ENCODE peak calls at places on chromosome 2, in six cellular contexts. M is HCT116, K is upper lobe of left lung, L is GM12878, N is HepG2, A is K562. P is an unnamed sample.

GRCh38 chr2:105755895-105756294 is 11.2 kb downstream of the NCK2 start:
- ATAC-seq in A (no peak), N (no peak), M (no peak), L (peak), K (no peak), P (no peak)

GRCh38 chr2:46389417-46389916 is 89.9 kb upstream of the TMEM247 start:
- ATAC-seq in A (no peak), N (peak), L (no peak), K (no peak), M (no peak), P (peak)

GRCh38 chr2:217551229-217551909 is 451.4 kb downstream of the TNS1 start:
- ATAC-seq in M (peak), K (no peak), A (no peak), N (no peak), L (no peak), P (no peak)

GRCh38 chr2:57407742-57408343 is 638.8 kb upstream of the VRK2 start:
- ATAC-seq in L (no peak), A (no peak), K (no peak), N (no peak), M (no peak), P (no peak)

GRCh38 chr2:25323042-25323514 is 18.6 kb downstream of the DNMT3A start:
- ATAC-seq in M (no peak), N (no peak), L (peak), K (peak), A (peak), P (no peak)

GRCh38 chr2:100812141-100812540 is 7.8 kb upstream of the NPAS2 start:
- ATAC-seq in K (no peak), M (no peak), L (no peak), N (no peak), A (no peak), P (no peak)

GRCh38 chr2:202717598-202718310 is 83.0 kb downstream of the FAM117B start:
- ATAC-seq in L (peak), N (peak), K (no peak), A (no peak), M (peak), P (no peak)

GRCh38 chr2:142100967-142101366 is 29.8 kb downstream of the LRP1B start:
- ATAC-seq in M (no peak), N (no peak), K (no peak), A (no peak), L (no peak), P (no peak)

GRCh38 chr2:68248806-68249205 is 3.5 kb downstream of the PPP3R1 start:
- ATAC-seq in M (no peak), A (no peak), L (no peak), K (no peak), N (no peak), P (no peak)

GRCh38 chr2:119468154-119468955 is 36.7 kb downstream of the TMEM37 start:
- ATAC-seq in M (no peak), N (no peak), A (no peak), L (peak), K (no peak), P (peak)

GRCh38 chr2:235116885-235117492 is 165.2 kb downstream of the SH3BP4 start:
- ATAC-seq in M (peak), L (no peak), N (no peak), A (no peak), K (peak), P (no peak)

GRCh38 chr2:45765847-45766254 is 114.4 kb downstream of the PRKCE start:
- ATAC-seq in L (no peak), N (no peak), A (no peak), M (no peak), K (peak), P (no peak)

GRCh38 chr2:159124441-159124911 is 156.0 kb downstream of the TANC1 start:
- ATAC-seq in L (peak), A (peak), M (peak), N (peak), K (peak), P (no peak)

GRCh38 chr2:63875758-63876710 is 34.3 kb downstream of the UGP2 start:
- ATAC-seq in L (no peak), K (peak), A (no peak), N (no peak), M (no peak), P (peak)

GRCh38 chr2:9311488-9311887 is 104.9 kb downstream of the ASAP2 start:
- ATAC-seq in L (no peak), K (peak), M (no peak), A (no peak), N (no peak), P (peak)

GRCh38 chr2:17763641-17764333 is 9.8 kb downstream of the GEN1 start:
- ATAC-seq in L (no peak), A (no peak), M (no peak), K (no peak), N (no peak), P (no peak)

GRCh38 chr2:227389231-227389630 is 1.5 kb upstream of the SCYGR1 start:
- ATAC-seq in A (no peak), L (no peak), K (no peak), N (no peak), M (no peak), P (no peak)

GRCh38 chr2:197915548-197916265 is 111.3 kb downstream of the PLCL1 start:
- ATAC-seq in M (no peak), A (peak), L (no peak), K (peak), N (no peak), P (peak)

GRCh38 chr2:200962821-200963128 is 685 bp downstream of the ORC2 start:
- ATAC-seq in M (peak), N (peak), K (peak), L (peak), A (peak), P (no peak)

GRCh38 chr2:101533611-101534601 is 59.0 kb upstream of the RFX8 start:
- ATAC-seq in A (no peak), M (no peak), N (peak), K (peak), L (no peak), P (peak)

GRCh38 chr2:46229134-46230063 is 67.8 kb upstream of the EPAS1 start:
- ATAC-seq in A (no peak), K (no peak), L (peak), M (no peak), N (peak), P (no peak)

GRCh38 chr2:48287971-48288370 is 242.0 kb upstream of the STON1 start:
- ATAC-seq in M (no peak), L (no peak), A (no peak), N (no peak), K (no peak), P (no peak)

GRCh38 chr2:19857100-19857499 is 44.7 kb downstream of the TTC32 start:
- ATAC-seq in L (no peak), K (no peak), M (no peak), A (no peak), N (no peak), P (no peak)

GRCh38 chr2:37877457-37878315 is 47.4 kb upstream of the RMDN2 start:
- ATAC-seq in N (peak), L (peak), A (peak), K (peak), M (peak), P (peak)

GRCh38 chr2:168521342-168521741 is 65.3 kb downstream of the CERS6 start:
- ATAC-seq in L (no peak), K (peak), M (no peak), A (peak), N (no peak), P (peak)

GRCh38 chr2:204019572-204020501 is 83.3 kb downstream of the ICOS start:
- ATAC-seq in M (no peak), L (peak), K (no peak), A (no peak), N (no peak), P (no peak)

GRCh38 chr2:42047488-42048317 is at the start of gene PKDCC:
- ATAC-seq in M (peak), A (peak), N (peak), K (peak), L (peak), P (peak)
- TF ChIP-seq POLR2A in M (no peak), A (no peak), N (peak), K (no peak), L (no peak), P (peak)

GRCh38 chr2:174888136-174888535 is 117.0 kb downstream of the CHN1 start:
- ATAC-seq in K (no peak), L (no peak), M (no peak), N (no peak), A (no peak), P (no peak)

GRCh38 chr2:174892546-174892945 is 112.6 kb downstream of the CHN1 start:
- ATAC-seq in N (no peak), M (no peak), L (no peak), A (no peak), K (no peak), P (no peak)

GRCh38 chr2:174888646-174889271 is 116.4 kb downstream of the CHN1 start:
- ATAC-seq in N (no peak), M (no peak), L (no peak), A (no peak), K (no peak), P (no peak)

DNA sequence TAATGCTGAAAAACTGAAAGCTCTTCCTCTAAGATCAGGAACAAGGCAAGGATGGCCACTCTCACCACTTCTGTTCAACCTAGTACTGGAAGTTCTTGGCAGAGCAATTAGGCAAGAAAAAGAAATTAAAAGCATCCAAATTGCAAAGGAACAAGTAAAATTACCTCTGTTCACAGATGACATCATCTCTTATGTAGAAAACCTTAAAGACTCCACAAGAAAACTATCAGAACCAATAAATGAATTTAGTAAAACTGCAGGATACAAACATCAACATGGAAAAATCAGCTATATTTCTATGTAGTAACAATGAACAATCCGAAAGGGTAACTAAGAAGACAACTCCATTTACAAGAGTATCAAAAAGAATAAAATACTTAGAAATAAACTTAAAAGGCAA is 112.2 kb downstream of the CHN1 start:
- ATAC-seq in K (no peak), L (no peak), A (no peak), N (no peak), M (no peak), P (no peak)
- TF ChIP-seq POLR2AphosphoS5 in K (no peak), L (no peak), A (no peak), N (no peak), M (no peak), P (no peak)

GRCh38 chr2:32011566-32011960 is 755 bp upstream of the MEMO1 start:
- ATAC-seq in M (no peak), L (no peak), A (no peak), N (no peak), K (no peak), P (no peak)

GRCh38 chr2:32012872-32013271 is 2.1 kb upstream of the MEMO1 start:
- ATAC-seq in M (no peak), K (no peak), L (no peak), N (no peak), A (no peak), P (no peak)

GRCh38 chr2:32009479-32010256 is 1.1 kb downstream of the MEMO1 start:
- ATAC-seq in L (peak), N (peak), A (peak), K (peak), M (peak), P (peak)

GRCh38 chr2:32008811-32009478 is 1.9 kb downstream of the MEMO1 start:
- ATAC-seq in N (peak), K (no peak), L (peak), A (peak), M (no peak), P (no peak)

GRCh38 chr2:32010670-32011565 is at the start of gene MEMO1:
- ATAC-seq in K (peak), M (peak), L (peak), A (peak), N (peak), P (peak)
- TF ChIP-seq POLR2A in K (peak), M (peak), L (peak), A (peak), N (peak), P (peak)

GRCh38 chr2:191625016-191625415 is 52.9 kb upstream of the NABP1 start:
- ATAC-seq in K (peak), A (no peak), N (peak), L (peak), M (no peak), P (no peak)
- TF ChIP-seq POLR2AphosphoS5 in K (peak), A (no peak), N (no peak), L (no peak), M (no peak), P (no peak)

GRCh38 chr2:172427990-172428840 is 829 bp downstream of the ITGA6 start:
- ATAC-seq in A (peak), L (peak), N (peak), M (peak), K (peak), P (peak)
- TF ChIP-seq POLR2A in A (no peak), L (no peak), N (no peak), M (no peak), K (no peak), P (no peak)

DNA sequence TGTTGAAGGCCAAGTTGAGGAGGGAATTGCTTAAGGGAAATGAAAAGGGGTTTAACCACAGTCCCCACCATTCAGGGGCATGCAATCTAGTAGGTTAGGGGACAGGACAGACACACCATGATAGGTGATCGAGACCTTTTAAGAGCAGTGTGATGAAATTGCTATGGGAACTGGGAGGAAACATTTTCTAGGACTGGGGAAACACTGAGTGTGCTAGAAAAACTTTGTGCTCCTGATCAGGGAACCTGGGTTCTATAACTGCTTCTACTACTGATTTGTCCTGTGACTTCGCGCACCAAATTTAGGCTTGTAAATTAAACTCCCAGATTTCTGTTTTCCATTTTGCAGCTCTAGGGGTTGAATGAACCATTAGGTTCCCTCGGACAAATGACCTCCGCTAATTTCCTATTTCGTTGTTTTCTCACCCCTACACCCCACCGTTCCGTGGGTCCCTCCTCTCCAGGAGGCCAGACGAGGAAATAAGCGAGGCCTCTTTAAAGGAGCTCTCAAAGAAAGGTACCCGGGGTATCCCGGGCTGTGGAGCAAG is 371 bp upstream of the LCLAT1 start:
- ATAC-seq in K (no peak), A (peak), N (no peak), L (peak), M (no peak), P (peak)
- TF ChIP-seq POLR2AphosphoS5 in K (no peak), A (no peak), N (no peak), L (no peak), M (no peak), P (no peak)

GRCh38 chr2:150484461-150484931 is 3.0 kb downstream of the RND3 start:
- ATAC-seq in K (no peak), M (no peak), N (no peak), A (no peak), L (no peak), P (no peak)
- TF ChIP-seq POLR2A in K (no peak), M (no peak), N (no peak), A (no peak), L (no peak), P (no peak)

DNA sequence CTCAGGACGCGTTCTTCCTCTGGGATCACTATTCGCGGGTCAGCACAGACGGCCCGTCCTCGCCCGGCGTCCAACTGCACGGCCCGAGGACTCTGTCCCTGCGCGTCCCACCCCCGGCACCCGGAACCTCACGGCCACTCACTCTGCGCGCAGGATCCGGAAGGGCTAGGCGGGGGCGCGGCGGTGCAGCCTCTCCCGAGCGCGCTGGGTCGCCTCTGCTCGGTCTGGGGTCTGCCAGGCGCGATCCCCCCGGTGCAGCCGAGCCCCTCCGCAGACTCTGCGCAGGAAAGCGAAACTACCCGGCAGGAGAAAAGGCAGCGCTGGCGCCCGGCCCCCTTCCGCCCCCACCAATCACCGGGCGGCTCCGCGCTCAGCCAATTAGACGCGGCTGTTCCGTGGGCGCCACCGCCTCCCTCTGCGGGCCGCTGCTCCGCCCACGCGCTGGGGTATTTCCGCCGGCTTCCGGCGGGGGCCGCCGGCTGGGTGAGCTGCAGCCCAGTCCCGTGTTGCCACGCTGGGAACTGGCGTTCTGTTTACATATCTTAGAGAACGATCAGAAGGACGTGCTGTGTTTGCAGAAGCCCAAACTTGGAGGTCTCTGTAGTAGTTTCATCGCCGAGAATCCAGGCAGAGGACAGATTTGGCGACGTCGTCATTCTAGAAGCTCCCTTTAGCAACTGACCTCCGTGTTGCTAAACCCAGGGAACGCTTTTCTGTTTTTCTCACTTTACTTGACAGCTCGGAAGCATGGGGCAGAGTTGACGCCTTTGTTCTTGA is at the start of gene STAT1:
- ATAC-seq in N (peak), A (peak), K (peak), L (peak), M (peak), P (peak)
- TF ChIP-seq POLR2AphosphoS5 in N (peak), A (peak), K (peak), L (peak), M (peak), P (peak)

P was measured in gastroesophageal sphincter.